ENCODE peak calls at places on chromosome 21, in six cellular contexts. One of them, this sample, is unnamed.

GRCh38 chr21:35366348-35367085 is 317.4 kb upstream of the RUNX1 start:
- DNase-seq in activated CD8-positive, alpha-beta memory T cell treated with anti-CD3 and anti-CD28 coated beads for 24 hours: no peak
- DNase-seq in NCI-H1417: no peak
- DNase-seq in epithelial cell of prostate: no peak
- DNase-seq in activated CD4-positive, alpha-beta T cell treated with anti-CD3 and anti-CD28 coated beads for 48 hours: no peak
- DNase-seq in HFF-Myc: no peak
- DNase-seq in this sample: no peak

GRCh38 chr21:25934771-25935224 is 200.0 kb downstream of the GABPA start:
- DNase-seq in NCI-H1417: no peak
- DNase-seq in activated CD4-positive, alpha-beta T cell treated with anti-CD3 and anti-CD28 coated beads for 48 hours: peak; percentile 26
- DNase-seq in activated CD8-positive, alpha-beta memory T cell treated with anti-CD3 and anti-CD28 coated beads for 24 hours: no peak
- DNase-seq in HFF-Myc: peak; percentile 72
- DNase-seq in epithelial cell of prostate: peak; percentile 91
- DNase-seq in this sample: peak; percentile 55

GRCh38 chr21:29297483-29298347 is 1.0 kb upstream of the BACH1 start:
- DNase-seq in epithelial cell of prostate: no peak
- DNase-seq in HFF-Myc: no peak
- DNase-seq in NCI-H1417: no peak
- DNase-seq in activated CD8-positive, alpha-beta memory T cell treated with anti-CD3 and anti-CD28 coated beads for 24 hours: no peak
- DNase-seq in activated CD4-positive, alpha-beta T cell treated with anti-CD3 and anti-CD28 coated beads for 48 hours: no peak
- DNase-seq in this sample: no peak

GRCh38 chr21:44834231-44834950 is 16.5 kb upstream of the SUMO3 start:
- DNase-seq in NCI-H1417: no peak
- DNase-seq in epithelial cell of prostate: no peak
- DNase-seq in activated CD8-positive, alpha-beta memory T cell treated with anti-CD3 and anti-CD28 coated beads for 24 hours: no peak
- DNase-seq in HFF-Myc: no peak
- DNase-seq in activated CD4-positive, alpha-beta T cell treated with anti-CD3 and anti-CD28 coated beads for 48 hours: no peak
- DNase-seq in this sample: no peak

GRCh38 chr21:37101384-37101783 is 28.3 kb downstream of the TTC3 start:
- DNase-seq in HFF-Myc: no peak
- DNase-seq in activated CD4-positive, alpha-beta T cell treated with anti-CD3 and anti-CD28 coated beads for 48 hours: no peak
- DNase-seq in activated CD8-positive, alpha-beta memory T cell treated with anti-CD3 and anti-CD28 coated beads for 24 hours: no peak
- DNase-seq in epithelial cell of prostate: no peak
- DNase-seq in NCI-H1417: no peak
- DNase-seq in this sample: no peak

GRCh38 chr21:20661221-20661620 is 337.0 kb upstream of the NCAM2 start:
- DNase-seq in NCI-H1417: peak; percentile 15
- DNase-seq in activated CD4-positive, alpha-beta T cell treated with anti-CD3 and anti-CD28 coated beads for 48 hours: no peak
- DNase-seq in HFF-Myc: no peak
- DNase-seq in activated CD8-positive, alpha-beta memory T cell treated with anti-CD3 and anti-CD28 coated beads for 24 hours: no peak
- DNase-seq in epithelial cell of prostate: no peak
- DNase-seq in this sample: no peak

GRCh38 chr21:30044447-30045064 is 104.8 kb upstream of the GRIK1 start:
- DNase-seq in activated CD4-positive, alpha-beta T cell treated with anti-CD3 and anti-CD28 coated beads for 48 hours: no peak
- DNase-seq in NCI-H1417: peak; percentile 21
- DNase-seq in epithelial cell of prostate: no peak
- DNase-seq in activated CD8-positive, alpha-beta memory T cell treated with anti-CD3 and anti-CD28 coated beads for 24 hours: no peak
- DNase-seq in HFF-Myc: peak; percentile 5
- DNase-seq in this sample: peak; percentile 34

GRCh38 chr21:37338671-37339526 is 27.7 kb upstream of the DYRK1A start:
- DNase-seq in activated CD4-positive, alpha-beta T cell treated with anti-CD3 and anti-CD28 coated beads for 48 hours: no peak
- DNase-seq in HFF-Myc: peak; percentile 75
- DNase-seq in NCI-H1417: no peak
- DNase-seq in epithelial cell of prostate: peak; percentile 89
- DNase-seq in activated CD8-positive, alpha-beta memory T cell treated with anti-CD3 and anti-CD28 coated beads for 24 hours: no peak
- DNase-seq in this sample: no peak

GRCh38 chr21:20875741-20876140 is 122.5 kb upstream of the NCAM2 start:
- DNase-seq in NCI-H1417: peak; percentile 37
- DNase-seq in epithelial cell of prostate: no peak
- DNase-seq in HFF-Myc: no peak
- DNase-seq in activated CD8-positive, alpha-beta memory T cell treated with anti-CD3 and anti-CD28 coated beads for 24 hours: no peak
- DNase-seq in activated CD4-positive, alpha-beta T cell treated with anti-CD3 and anti-CD28 coated beads for 48 hours: no peak
- DNase-seq in this sample: peak; percentile 40

This sample was measured in NCI-H2029 treated with DMSO at 0.1 percent for 48 hours.